ENCODE peak calls at places on chromosomes 16 and 17, in eight cellular contexts. D is mucosa of gallbladder, W is dorsolateral prefrontal cortex, H is iPS DF 6.9, T is AML-193, U is esophagus squamous epithelium, E is NCI-H2081, B is ELF-1. F is an unnamed sample.
A peak's percentile ranks its signal among the peaks of the same experiment; 100 is the strongest.

GRCh38 chr16:84332975-84333684 is 35.2 kb upstream of the ATP2C2 start:
- DNase-seq in D (peak; percentile 75), W (no peak), H (no peak), T (no peak), U (no peak), E (no peak), B (peak; percentile 28), F (no peak)

GRCh38 chr16:85437161-85438052 is 175.7 kb upstream of the GSE1 start:
- DNase-seq in D (peak; percentile 58), W (no peak), H (no peak), T (no peak), U (no peak), E (peak; percentile 88), B (peak; percentile 83), F (no peak)

GRCh38 chr17:41325126-41325525 is 9.6 kb upstream of the KRTAP17-1 start:
- DNase-seq in D (no peak), W (no peak), H (no peak), T (no peak), U (no peak), E (no peak), B (no peak), F (no peak)

GRCh38 chr17:2689411-2690164 is 22.0 kb downstream of the CLUH start:
- DNase-seq in D (no peak), W (peak; percentile 8), H (no peak), T (no peak), U (no peak), E (no peak), B (no peak), F (no peak)

GRCh38 chr17:17156511-17156910 is 49.6 kb downstream of the PLD6 start:
- DNase-seq in D (no peak), W (no peak), H (no peak), T (no peak), U (no peak), E (no peak), B (no peak), F (no peak)

GRCh38 chr17:17934214-17934613 is 38.0 kb downstream of the TOM1L2 start:
- DNase-seq in D (no peak), W (no peak), H (no peak), T (no peak), U (no peak), E (no peak), B (no peak), F (no peak)

GRCh38 chr17:50440838-50441829 is 15.1 kb downstream of the ACSF2 start:
- DNase-seq in D (no peak), W (no peak), H (no peak), T (no peak), U (no peak), E (no peak), B (no peak), F (no peak)

GRCh38 chr16:51553910-51554309 is 402.8 kb upstream of the SALL1 start:
- DNase-seq in D (no peak), W (no peak), H (no peak), T (no peak), U (no peak), E (no peak), B (no peak), F (no peak)

GRCh38 chr16:12470311-12471229 is 333.1 kb downstream of the CPPED1 start:
- DNase-seq in D (no peak), W (peak; percentile 31), H (no peak), T (no peak), U (no peak), E (peak; percentile 20), B (no peak), F (peak; percentile 93)

GRCh38 chr17:12457493-12457892 is 208.2 kb upstream of the MYOCD start:
- DNase-seq in D (no peak), W (no peak), H (no peak), T (no peak), U (no peak), E (no peak), B (no peak), F (no peak)

GRCh38 chr16:81167851-81168250 is 70.6 kb upstream of the BCO1 start:
- DNase-seq in D (no peak), W (no peak), H (no peak), T (no peak), U (no peak), E (no peak), B (no peak), F (no peak)

GRCh38 chr16:75305364-75306101 is 54.1 kb upstream of the BCAR1 start:
- DNase-seq in D (peak; percentile 89), W (peak; percentile 50), H (no peak), T (peak; percentile 58), U (no peak), E (peak; percentile 56), B (peak; percentile 77), F (no peak)